ENCODE peak calls at places on chromosomes 12 and 14, in six cellular contexts. One of them, this sample, is unnamed.

GRCh38 chr12:28090835-28091234 is 99.4 kb upstream of the CCDC91 start:
- DNase-seq in RPMI8226: no peak
- DNase-seq in NCI-H2029: no peak
- DNase-seq in activated CD4-positive, alpha-beta T cell treated with anti-CD3 and anti-CD28 coated beads, Interleukin-2, amount 50 U/mL, for 4 hours: no peak
- DNase-seq in fibroblast of pulmonary artery: no peak
- DNase-seq in progenitor cell of endocrine pancreas: no peak
- DNase-seq in this sample: no peak

GRCh38 chr12:24425601-24425970 is 476.1 kb upstream of the SOX5 start:
- DNase-seq in RPMI8226: no peak
- DNase-seq in NCI-H2029: no peak
- DNase-seq in activated CD4-positive, alpha-beta T cell treated with anti-CD3 and anti-CD28 coated beads, Interleukin-2, amount 50 U/mL, for 4 hours: no peak
- DNase-seq in fibroblast of pulmonary artery: peak
- DNase-seq in progenitor cell of endocrine pancreas: no peak
- DNase-seq in this sample: no peak

GRCh38 chr14:54348001-54348611 is 48.7 kb upstream of the CDKN3 start:
- DNase-seq in RPMI8226: peak
- DNase-seq in NCI-H2029: peak
- DNase-seq in activated CD4-positive, alpha-beta T cell treated with anti-CD3 and anti-CD28 coated beads, Interleukin-2, amount 50 U/mL, for 4 hours: no peak
- DNase-seq in fibroblast of pulmonary artery: peak
- DNase-seq in progenitor cell of endocrine pancreas: no peak
- DNase-seq in this sample: peak

GRCh38 chr12:92721130-92721529 is 18.3 kb downstream of the PLEKHG7 start:
- DNase-seq in RPMI8226: no peak
- DNase-seq in NCI-H2029: no peak
- DNase-seq in activated CD4-positive, alpha-beta T cell treated with anti-CD3 and anti-CD28 coated beads, Interleukin-2, amount 50 U/mL, for 4 hours: no peak
- DNase-seq in fibroblast of pulmonary artery: no peak
- DNase-seq in progenitor cell of endocrine pancreas: no peak
- DNase-seq in this sample: no peak

GRCh38 chr12:57735952-57736742 is 2.4 kb downstream of the AGAP2 start:
- DNase-seq in RPMI8226: no peak
- DNase-seq in NCI-H2029: no peak
- DNase-seq in activated CD4-positive, alpha-beta T cell treated with anti-CD3 and anti-CD28 coated beads, Interleukin-2, amount 50 U/mL, for 4 hours: no peak
- DNase-seq in fibroblast of pulmonary artery: peak
- DNase-seq in progenitor cell of endocrine pancreas: no peak
- DNase-seq in this sample: no peak

GRCh38 chr12:11555743-11556625 is 93.5 kb upstream of the ETV6 start:
- DNase-seq in RPMI8226: peak
- DNase-seq in NCI-H2029: peak
- DNase-seq in activated CD4-positive, alpha-beta T cell treated with anti-CD3 and anti-CD28 coated beads, Interleukin-2, amount 50 U/mL, for 4 hours: no peak
- DNase-seq in fibroblast of pulmonary artery: no peak
- DNase-seq in progenitor cell of endocrine pancreas: no peak
- DNase-seq in this sample: no peak

GRCh38 chr14:94176808-94177207 is 2.7 kb downstream of the PPP4R4 start:
- DNase-seq in RPMI8226: no peak
- DNase-seq in NCI-H2029: no peak
- DNase-seq in activated CD4-positive, alpha-beta T cell treated with anti-CD3 and anti-CD28 coated beads, Interleukin-2, amount 50 U/mL, for 4 hours: no peak
- DNase-seq in fibroblast of pulmonary artery: no peak
- DNase-seq in progenitor cell of endocrine pancreas: no peak
- DNase-seq in this sample: no peak

GRCh38 chr12:13727707-13728147 is 253.7 kb downstream of the GRIN2B start:
- DNase-seq in RPMI8226: no peak
- DNase-seq in NCI-H2029: no peak
- DNase-seq in activated CD4-positive, alpha-beta T cell treated with anti-CD3 and anti-CD28 coated beads, Interleukin-2, amount 50 U/mL, for 4 hours: no peak
- DNase-seq in fibroblast of pulmonary artery: no peak
- DNase-seq in progenitor cell of endocrine pancreas: no peak
- DNase-seq in this sample: no peak

GRCh38 chr14:77003960-77004710 is 24.4 kb downstream of the IRF2BPL start:
- DNase-seq in RPMI8226: no peak
- DNase-seq in NCI-H2029: no peak
- DNase-seq in activated CD4-positive, alpha-beta T cell treated with anti-CD3 and anti-CD28 coated beads, Interleukin-2, amount 50 U/mL, for 4 hours: no peak
- DNase-seq in fibroblast of pulmonary artery: peak
- DNase-seq in progenitor cell of endocrine pancreas: no peak
- DNase-seq in this sample: no peak

GRCh38 chr12:117470804-117471203 is 109.4 kb upstream of the NOS1 start:
- DNase-seq in RPMI8226: no peak
- DNase-seq in NCI-H2029: no peak
- DNase-seq in activated CD4-positive, alpha-beta T cell treated with anti-CD3 and anti-CD28 coated beads, Interleukin-2, amount 50 U/mL, for 4 hours: no peak
- DNase-seq in fibroblast of pulmonary artery: no peak
- DNase-seq in progenitor cell of endocrine pancreas: no peak
- DNase-seq in this sample: no peak

GRCh38 chr12:104063712-104064030 is 660 bp upstream of the HCFC2 start:
- DNase-seq in RPMI8226: peak
- DNase-seq in NCI-H2029: peak
- DNase-seq in activated CD4-positive, alpha-beta T cell treated with anti-CD3 and anti-CD28 coated beads, Interleukin-2, amount 50 U/mL, for 4 hours: no peak
- DNase-seq in fibroblast of pulmonary artery: peak
- DNase-seq in progenitor cell of endocrine pancreas: no peak
- DNase-seq in this sample: no peak

GRCh38 chr12:131835616-131836171 is 7.5 kb downstream of the MMP17 start:
- DNase-seq in RPMI8226: peak
- DNase-seq in NCI-H2029: no peak
- DNase-seq in activated CD4-positive, alpha-beta T cell treated with anti-CD3 and anti-CD28 coated beads, Interleukin-2, amount 50 U/mL, for 4 hours: no peak
- DNase-seq in fibroblast of pulmonary artery: no peak
- DNase-seq in progenitor cell of endocrine pancreas: no peak
- DNase-seq in this sample: no peak

GRCh38 chr14:55221186-55221585 is 29.8 kb upstream of the DLGAP5 start:
- DNase-seq in RPMI8226: no peak
- DNase-seq in NCI-H2029: no peak
- DNase-seq in activated CD4-positive, alpha-beta T cell treated with anti-CD3 and anti-CD28 coated beads, Interleukin-2, amount 50 U/mL, for 4 hours: no peak
- DNase-seq in fibroblast of pulmonary artery: peak
- DNase-seq in progenitor cell of endocrine pancreas: no peak
- DNase-seq in this sample: no peak

GRCh38 chr12:3158851-3159465 is 81.8 kb downstream of the TSPAN9 start:
- DNase-seq in RPMI8226: no peak
- DNase-seq in NCI-H2029: no peak
- DNase-seq in activated CD4-positive, alpha-beta T cell treated with anti-CD3 and anti-CD28 coated beads, Interleukin-2, amount 50 U/mL, for 4 hours: no peak
- DNase-seq in fibroblast of pulmonary artery: peak
- DNase-seq in progenitor cell of endocrine pancreas: no peak
- DNase-seq in this sample: no peak

GRCh38 chr12:132021031-132021871 is 71.5 kb downstream of the EP400 start:
- DNase-seq in RPMI8226: no peak
- DNase-seq in NCI-H2029: no peak
- DNase-seq in activated CD4-positive, alpha-beta T cell treated with anti-CD3 and anti-CD28 coated beads, Interleukin-2, amount 50 U/mL, for 4 hours: no peak
- DNase-seq in fibroblast of pulmonary artery: no peak
- DNase-seq in progenitor cell of endocrine pancreas: no peak
- DNase-seq in this sample: no peak

GRCh38 chr14:30751646-30752416 is 122.5 kb upstream of the COCH start:
- DNase-seq in RPMI8226: no peak
- DNase-seq in NCI-H2029: no peak
- DNase-seq in activated CD4-positive, alpha-beta T cell treated with anti-CD3 and anti-CD28 coated beads, Interleukin-2, amount 50 U/mL, for 4 hours: no peak
- DNase-seq in fibroblast of pulmonary artery: no peak
- DNase-seq in progenitor cell of endocrine pancreas: no peak
- DNase-seq in this sample: no peak

GRCh38 chr12:97943359-97943758 is 480.8 kb downstream of the RMST start:
- DNase-seq in RPMI8226: no peak
- DNase-seq in NCI-H2029: no peak
- DNase-seq in activated CD4-positive, alpha-beta T cell treated with anti-CD3 and anti-CD28 coated beads, Interleukin-2, amount 50 U/mL, for 4 hours: no peak
- DNase-seq in fibroblast of pulmonary artery: no peak
- DNase-seq in progenitor cell of endocrine pancreas: no peak
- DNase-seq in this sample: no peak